ENCODE peak calls at places on chromosomes 3 and 15, in eight cellular contexts. G, P, H, R, L, M, A and N are unnamed samples.

GRCh38 chr15:70501121-70501727 is 262.1 kb downstream of the UACA start:
- DNase-seq in P (no peak), L (no peak), M (no peak), R (no peak), H (no peak), G (no peak), A (no peak), N (no peak)

GRCh38 chr3:154121236-154122095 is at the start of gene ARHGEF26:
- DNase-seq in H (peak), M (peak), P (peak), L (peak), G (peak), A (peak), R (peak), N (peak)

GRCh38 chr3:5017953-5018531 is 38.8 kb downstream of the BHLHE40 start:
- DNase-seq in R (peak), P (no peak), M (peak), H (no peak), L (no peak), G (no peak), A (no peak), N (no peak)

GRCh38 chr3:38458796-38459498 is 5.3 kb downstream of the ACVR2B start:
- DNase-seq in M (peak), A (no peak), H (peak), P (no peak), L (no peak), R (peak), G (no peak), N (no peak)

GRCh38 chr15:77895742-77896141 is 181.8 kb downstream of the TBC1D2B start:
- DNase-seq in P (no peak), G (no peak), M (no peak), H (no peak), L (no peak), A (no peak), R (no peak), N (no peak)

GRCh38 chr3:17314171-17314570 is 428.3 kb downstream of the TBC1D5 start:
- DNase-seq in H (no peak), G (no peak), P (no peak), L (no peak), A (no peak), R (no peak), M (no peak), N (no peak)

GRCh38 chr3:73072634-73073033 is 11.2 kb downstream of the EBLN2 start:
- DNase-seq in L (no peak), G (no peak), P (no peak), H (no peak), R (no peak), A (no peak), M (no peak), N (no peak)

GRCh38 chr3:40782086-40782721 is 257.4 kb downstream of the ZNF621 start:
- DNase-seq in A (no peak), G (no peak), H (no peak), L (no peak), P (no peak), M (no peak), R (no peak), N (no peak)

GRCh38 chr3:126555795-126556636 is 2.7 kb downstream of the C3orf22 start:
- DNase-seq in M (no peak), H (no peak), P (no peak), R (no peak), L (no peak), A (no peak), G (no peak), N (no peak)

GRCh38 chr3:16697437-16698258 is 92.4 kb upstream of the DAZL start:
- DNase-seq in P (no peak), R (no peak), M (peak), L (no peak), H (no peak), G (no peak), A (no peak), N (no peak)

GRCh38 chr3:74844428-74844827 is 230.0 kb upstream of the CNTN3 start:
- DNase-seq in A (no peak), P (no peak), L (no peak), H (no peak), R (no peak), M (no peak), G (no peak), N (no peak)

GRCh38 chr15:26641144-26641543 is 131.7 kb downstream of the GABRB3 start:
- DNase-seq in A (no peak), M (no peak), R (no peak), P (no peak), H (no peak), L (no peak), G (no peak), N (no peak)

GRCh38 chr15:29747837-29748417 is 74.3 kb downstream of the TJP1 start:
- DNase-seq in G (no peak), H (no peak), R (no peak), P (no peak), L (no peak), M (peak), A (no peak), N (no peak)

GRCh38 chr3:139506792-139507191 is 30.5 kb upstream of the RBP2 start:
- DNase-seq in A (no peak), M (peak), P (no peak), G (no peak), H (no peak), R (no peak), L (no peak), N (no peak)

GRCh38 chr15:71278989-71279756 is 163.9 kb downstream of the THSD4 start:
- DNase-seq in P (peak), A (no peak), M (peak), H (no peak), L (no peak), R (peak), G (no peak), N (no peak)

GRCh38 chr3:111986800-111987199 is 8.0 kb downstream of the ABHD10 start:
- DNase-seq in G (no peak), A (no peak), M (no peak), H (no peak), P (no peak), L (no peak), R (no peak), N (no peak)

GRCh38 chr3:142886021-142886420 is 2.9 kb downstream of the PCOLCE2 start:
- DNase-seq in P (no peak), A (no peak), R (no peak), H (no peak), G (no peak), M (no peak), L (no peak), N (no peak)

GRCh38 chr3:119644481-119644880 is 15.9 kb downstream of the POPDC2 start:
- DNase-seq in R (no peak), H (no peak), G (no peak), P (no peak), A (no peak), M (no peak), L (no peak), N (no peak)

GRCh38 chr15:85618956-85619491 is 175.7 kb downstream of the KLHL25 start:
- DNase-seq in M (peak), R (peak), G (peak), A (no peak), L (peak), H (no peak), P (no peak), N (peak)

GRCh38 chr3:33900809-33901505 is 102.5 kb downstream of the PDCD6IP start:
- DNase-seq in M (no peak), G (no peak), A (no peak), R (no peak), L (no peak), P (no peak), H (no peak), N (no peak)

GRCh38 chr15:39936187-39936586 is 2.3 kb downstream of the EIF2AK4 start:
- DNase-seq in G (no peak), L (no peak), M (peak), H (no peak), R (no peak), A (no peak), P (no peak), N (no peak)

GRCh38 chr15:57861805-57862586 is 155.5 kb downstream of the POLR2M start:
- DNase-seq in L (no peak), A (no peak), M (peak), P (no peak), G (no peak), R (peak), H (no peak), N (no peak)

GRCh38 chr15:31537770-31538592 is 211.3 kb downstream of the KLF13 start:
- DNase-seq in A (no peak), H (no peak), R (no peak), L (no peak), M (no peak), G (no peak), P (no peak), N (no peak)

GRCh38 chr3:187227658-187228258 is 30.5 kb downstream of the RTP1 start:
- DNase-seq in P (no peak), M (peak), A (no peak), R (no peak), G (no peak), L (no peak), H (no peak), N (no peak)

GRCh38 chr3:139493826-139494385 is 17.6 kb upstream of the RBP2 start:
- DNase-seq in R (no peak), H (no peak), L (no peak), G (no peak), P (no peak), A (no peak), M (no peak), N (no peak)

GRCh38 chr3:171829841-171830559 is 13.1 kb upstream of the TMEM212 start:
- DNase-seq in L (peak), G (peak), P (peak), A (no peak), M (peak), R (no peak), H (peak), N (no peak)

GRCh38 chr3:128469128-128469527 is 2.4 kb upstream of the DNAJB8 start:
- DNase-seq in L (no peak), R (no peak), A (no peak), G (no peak), M (no peak), P (no peak), H (no peak), N (no peak)

GRCh38 chr3:113498221-113499005 is 16.5 kb downstream of the SPICE1 start:
- DNase-seq in L (no peak), H (no peak), A (no peak), M (peak), G (no peak), R (peak), P (no peak), N (no peak)

GRCh38 chr3:188914556-188914955 is 257.2 kb upstream of the TPRG1 start:
- DNase-seq in G (no peak), R (no peak), M (peak), A (no peak), H (no peak), P (no peak), L (no peak), N (no peak)

GRCh38 chr15:37891754-37892368 is 42.6 kb upstream of the TMCO5A start:
- DNase-seq in P (peak), L (no peak), G (no peak), A (no peak), H (no peak), M (peak), R (peak), N (no peak)

GRCh38 chr15:82986442-82986780 is 401 bp downstream of the RAMAC start:
- DNase-seq in A (no peak), R (no peak), P (no peak), L (no peak), M (no peak), G (no peak), H (no peak), N (no peak)

GRCh38 chr3:121269389-121269788 is 276.4 kb downstream of the POLQ start:
- DNase-seq in M (no peak), R (no peak), H (no peak), L (no peak), A (no peak), G (no peak), P (no peak), N (no peak)

GRCh38 chr15:44033894-44034293 is 161.2 kb downstream of the FRMD5 start:
- DNase-seq in G (no peak), R (no peak), H (no peak), M (peak), L (no peak), A (no peak), P (no peak), N (no peak)

GRCh38 chr3:172562881-172563835 is 39.9 kb upstream of the TNFSF10 start:
- DNase-seq in A (no peak), R (peak), G (no peak), H (no peak), M (peak), P (no peak), L (no peak), N (no peak)